ENCODE peak calls at places on chromosomes 7 and 10, in five cellular contexts. X is ovary, J is A549, F is GM12892, N is transverse colon. I is an unnamed sample.
A peak's percentile ranks its signal among the peaks of the same experiment; 100 is the strongest.

GRCh38 chr10:133068741-133069525 is 18.8 kb upstream of the ADGRA1 start:
- DNase-seq in N (no peak), J (no peak), X (no peak), F (no peak), I (no peak)

GRCh38 chr10:71865561-71866041 is 14.6 kb upstream of the PSAP start:
- DNase-seq in J (peak; percentile 30), F (no peak), X (no peak), N (no peak), I (no peak)

GRCh38 chr10:101818958-101819633 is 852 bp upstream of the OGA start:
- DNase-seq in F (no peak), J (no peak), X (no peak), N (peak; percentile 49), I (no peak)

GRCh38 chr7:107388604-107389003 is 81.3 kb upstream of the GPR22 start:
- DNase-seq in X (no peak), N (no peak), F (no peak), J (no peak), I (no peak)

GRCh38 chr7:48084727-48085432 is 4.2 kb upstream of the UPP1 start:
- DNase-seq in N (peak; percentile 64), J (peak; percentile 94), X (peak; percentile 79), F (peak; percentile 53), I (peak; percentile 75)

GRCh38 chr7:603152-603941 is 83.7 kb upstream of the PDGFA start:
- DNase-seq in X (no peak), F (no peak), N (no peak), J (no peak), I (no peak)

GRCh38 chr10:47121336-47121735 is 178.7 kb upstream of the GDF10 start:
- DNase-seq in X (no peak), J (no peak), N (no peak), F (no peak), I (no peak)

GRCh38 chr7:24291271-24291670 is 7.3 kb downstream of the NPY start:
- DNase-seq in N (no peak), J (no peak), X (no peak), F (no peak), I (no peak)

GRCh38 chr7:120949393-120949799 is 1.2 kb upstream of the ING3 start:
- DNase-seq in N (no peak), X (no peak), J (no peak), F (no peak), I (no peak)

GRCh38 chr7:5296627-5297226 is 14.0 kb downstream of the SLC29A4 start:
- DNase-seq in N (no peak), F (peak; percentile 52), X (no peak), J (no peak), I (no peak)

GRCh38 chr10:120794390-120794789 is 56.8 kb upstream of the WDR11 start:
- DNase-seq in X (no peak), N (no peak), J (no peak), F (no peak), I (no peak)

GRCh38 chr10:16866861-16867260 is 49.6 kb upstream of the RSU1 start:
- DNase-seq in N (no peak), F (no peak), J (no peak), X (no peak), I (no peak)

GRCh38 chr7:19117081-19117869 is at the start of gene TWIST1:
- DNase-seq in N (no peak), J (peak; percentile 41), F (no peak), X (peak; percentile 52), I (no peak)

GRCh38 chr7:97145068-97145467 is 27.6 kb downstream of the SDHAF3 start:
- DNase-seq in N (no peak), X (no peak), J (peak; percentile 44), F (no peak), I (no peak)

GRCh38 chr10:63468947-63469346 is 3.2 kb upstream of the JMJD1C start:
- DNase-seq in J (no peak), F (no peak), X (no peak), N (no peak), I (no peak)

GRCh38 chr7:80372415-80372814 is 139.4 kb downstream of the GNAT3 start:
- DNase-seq in N (no peak), J (peak; percentile 37), X (no peak), F (no peak), I (no peak)

GRCh38 chr10:11407939-11408338 is 203.5 kb downstream of the USP6NL start:
- DNase-seq in F (no peak), N (no peak), X (no peak), J (no peak), I (no peak)

GRCh38 chr7:15972767-15973362 is 286.4 kb upstream of the MEOX2 start:
- DNase-seq in J (no peak), X (no peak), N (peak; percentile 8), F (no peak), I (no peak)

GRCh38 chr10:13439771-13440708 is 88.8 kb downstream of the BEND7 start:
- DNase-seq in J (peak; percentile 32), N (peak; percentile 71), X (peak; percentile 27), F (peak; percentile 68), I (peak; percentile 64)

DNA sequence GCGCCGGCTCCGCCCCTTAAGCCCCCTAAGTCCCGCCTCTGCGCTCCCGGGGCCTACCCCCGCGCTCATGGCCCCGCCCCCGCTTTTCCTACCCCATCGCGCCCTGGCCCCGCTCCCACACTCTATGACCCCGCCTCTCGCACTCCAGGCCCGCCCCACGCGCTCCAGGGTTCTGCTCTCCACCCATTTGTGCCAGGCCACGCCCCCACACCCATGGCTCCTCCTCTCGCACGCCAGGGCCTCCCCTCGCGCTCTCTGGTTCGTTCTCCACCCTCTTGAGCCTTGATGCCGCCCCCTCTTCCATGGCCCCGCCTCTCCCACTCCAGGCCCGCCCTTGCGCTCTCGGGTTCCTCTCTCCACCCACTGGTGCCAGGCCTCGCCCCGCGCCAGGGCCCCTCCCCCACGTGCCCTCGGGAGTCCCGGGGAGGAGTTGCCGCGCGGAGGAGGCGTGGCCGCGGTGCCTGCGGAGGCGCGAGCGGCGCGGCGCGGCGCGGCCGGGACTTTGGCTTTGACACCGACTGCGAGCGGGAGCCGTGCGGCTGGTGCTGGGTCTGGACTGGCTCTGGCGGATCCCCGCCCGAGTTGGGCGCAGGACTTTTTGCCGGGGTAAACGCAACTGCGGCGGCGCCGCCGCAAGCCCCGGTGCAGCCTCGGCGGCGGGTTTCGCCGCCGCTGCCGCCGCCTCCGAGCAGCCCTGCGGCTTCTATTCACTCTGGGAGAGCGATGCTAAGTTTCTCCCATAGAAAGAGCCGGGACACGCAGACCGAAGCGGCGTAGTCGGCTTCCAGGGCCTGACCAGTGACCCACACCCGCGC is at the start of gene EEPD1:
- DNase-seq in X (peak; percentile 100), J (peak; percentile 99), N (peak; percentile 100), F (peak; percentile 85), I (peak; percentile 100)
- TF ChIP-seq POLR2A in X (peak; percentile 46), J (peak; percentile 63), N (peak; percentile 81), F (no peak), I (peak; percentile 92)

GRCh38 chr10:3785251-3785848 is 341 bp upstream of the KLF6 start:
- DNase-seq in N (peak; percentile 99), J (peak; percentile 97), F (peak; percentile 98), X (peak; percentile 99), I (peak; percentile 99)

GRCh38 chr10:3787816-3788215 is 2.8 kb upstream of the KLF6 start:
- DNase-seq in J (no peak), F (no peak), N (no peak), X (peak; percentile 3), I (no peak)

GRCh38 chr10:3785849-3786290 is 861 bp upstream of the KLF6 start:
- DNase-seq in F (no peak), X (peak; percentile 63), N (peak; percentile 58), J (peak; percentile 64), I (peak; percentile 68)

GRCh38 chr10:3787001-3787400 is 2.0 kb upstream of the KLF6 start:
- DNase-seq in F (no peak), N (no peak), X (peak; percentile 1), J (no peak), I (no peak)

DNA sequence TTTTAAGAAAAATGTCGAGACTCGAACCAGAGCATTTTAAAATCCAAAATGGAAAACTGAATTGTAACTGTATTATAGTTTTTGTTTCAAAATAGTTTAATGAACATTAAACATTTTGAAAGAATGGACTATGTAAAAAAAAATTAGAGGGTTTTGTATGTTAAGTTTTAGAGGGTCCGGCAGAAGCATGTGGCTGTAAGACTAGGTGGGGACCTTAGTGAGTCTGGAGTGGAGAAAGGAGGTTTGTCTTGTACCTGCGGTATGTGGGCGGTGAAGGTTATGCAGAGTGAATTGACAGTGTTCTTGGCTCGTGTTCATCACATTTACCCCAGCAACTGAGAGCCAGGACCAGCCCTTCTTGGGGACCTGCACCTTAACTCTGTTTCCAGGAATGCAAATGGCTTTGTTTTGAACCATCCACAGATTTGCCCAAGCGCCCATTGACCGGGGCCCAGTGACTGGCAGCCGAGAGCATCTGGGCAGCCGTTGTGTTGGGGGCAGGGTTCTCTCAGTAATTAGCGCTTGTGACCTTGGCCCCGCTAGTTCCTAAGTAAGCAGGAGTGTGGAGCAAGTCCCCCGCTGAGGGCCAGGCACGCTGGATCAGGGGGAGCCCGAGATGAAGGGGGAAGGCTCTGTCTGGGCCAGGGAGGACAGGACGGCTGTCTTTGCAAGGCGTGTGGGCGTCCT is 1.4 kb upstream of the KLF6 start:
- DNase-seq in X (peak; percentile 60), J (peak; percentile 30), F (no peak), N (peak; percentile 51), I (peak; percentile 73)
- TF ChIP-seq POLR2A in X (no peak), J (peak; percentile 25), F (no peak), N (no peak), I (no peak)

GRCh38 chr10:61895898-61896605 is 5.4 kb upstream of the ARID5B start:
- DNase-seq in J (no peak), X (no peak), F (no peak), N (no peak), I (no peak)
- TF ChIP-seq POLR2A in J (no peak), X (no peak), F (no peak), N (no peak), I (no peak)

GRCh38 chr10:118481871-118482270 is 113.6 kb downstream of the PRLHR start:
- DNase-seq in N (no peak), X (no peak), J (peak; percentile 10), F (no peak), I (no peak)

GRCh38 chr10:118485641-118486040 is 109.8 kb downstream of the PRLHR start:
- DNase-seq in J (no peak), X (no peak), F (no peak), N (no peak), I (no peak)

GRCh38 chr10:118484152-118484871 is 111.1 kb downstream of the PRLHR start:
- DNase-seq in J (no peak), F (no peak), N (no peak), X (no peak), I (no peak)

GRCh38 chr10:118483496-118483895 is 112.0 kb downstream of the PRLHR start:
- DNase-seq in N (no peak), J (peak; percentile 10), X (no peak), F (no peak), I (no peak)

DNA sequence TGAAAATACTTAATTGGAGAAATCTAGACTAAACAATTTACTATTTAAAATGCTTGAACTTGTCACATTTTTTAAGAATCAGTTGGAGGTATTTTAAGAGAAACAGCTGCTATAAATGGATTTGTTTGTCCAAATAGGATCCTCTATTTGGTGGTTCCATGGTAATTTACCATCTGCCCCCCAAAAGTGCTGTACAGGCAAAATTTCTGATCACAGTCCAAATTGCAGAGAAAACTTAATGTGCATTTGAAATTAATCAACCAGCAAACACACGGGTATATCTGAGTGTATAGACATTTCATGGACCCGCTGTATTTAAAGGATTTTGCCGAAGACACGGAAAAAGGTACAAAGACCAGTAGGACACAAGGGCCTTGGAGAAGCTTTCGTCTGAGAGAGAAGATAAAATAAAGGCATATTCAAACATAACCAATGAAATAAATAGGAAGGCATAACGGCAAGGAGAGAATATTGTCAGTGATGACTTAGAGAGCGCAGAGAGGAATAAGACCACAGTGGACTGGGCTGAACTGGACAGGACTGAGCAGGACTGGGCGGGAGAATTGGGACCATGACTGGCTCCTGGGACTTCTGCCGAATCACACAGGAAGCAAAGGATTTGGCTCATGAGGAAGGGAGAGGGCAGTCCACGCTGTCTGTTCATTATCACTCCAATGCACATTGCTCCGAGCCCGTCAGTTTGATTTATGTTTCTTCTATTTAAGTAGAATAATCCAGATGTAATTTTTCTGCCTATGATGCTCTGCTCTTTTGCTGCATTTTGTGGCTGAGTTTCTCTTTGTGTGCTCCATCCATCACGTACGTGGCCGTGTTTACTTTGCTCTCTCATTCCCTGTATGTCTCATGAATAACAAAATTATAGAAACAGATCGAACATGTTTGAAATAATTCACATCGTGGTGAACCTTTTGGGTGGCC is 112.8 kb downstream of the PRLHR start:
- DNase-seq in J (no peak), X (no peak), F (no peak), N (no peak), I (no peak)
- TF ChIP-seq POLR2A in J (no peak), X (no peak), F (no peak), N (no peak), I (no peak)